ENCODE peak calls at places on chromosomes 6 and 20, in six cellular contexts. A, S, T, E, B and Q are unnamed samples.

GRCh38 chr6:13267142-13267621 is 61.2 kb downstream of the TBC1D7 start:
- DNase-seq in B (no peak), A (no peak), T (no peak), E (no peak), S (no peak), Q (no peak)

GRCh38 chr6:168208854-168209253 is 110.7 kb downstream of the DACT2 start:
- DNase-seq in T (no peak), E (no peak), A (no peak), B (peak; percentile 89), S (no peak), Q (no peak)

GRCh38 chr6:29816030-29816429 is 11.6 kb upstream of the HLA-G start:
- DNase-seq in E (no peak), A (no peak), B (no peak), S (no peak), T (no peak), Q (no peak)

GRCh38 chr6:161836643-161837448 is 563.0 kb upstream of the AGPAT4 start:
- DNase-seq in B (peak; percentile 47), E (no peak), T (no peak), S (no peak), A (no peak), Q (no peak)

GRCh38 chr20:58169441-58169840 is 59.0 kb downstream of the ANKRD60 start:
- DNase-seq in T (no peak), E (no peak), A (no peak), S (no peak), B (no peak), Q (no peak)

GRCh38 chr6:136947037-136947436 is 24.9 kb downstream of the SLC35D3 start:
- DNase-seq in T (no peak), A (no peak), E (no peak), B (peak; percentile 33), S (no peak), Q (no peak)

GRCh38 chr6:147947521-147947920 is 395.1 kb upstream of the SASH1 start:
- DNase-seq in S (no peak), B (no peak), A (no peak), T (no peak), E (no peak), Q (no peak)

GRCh38 chr20:17617212-17617867 is 47.5 kb downstream of the DSTN start:
- DNase-seq in A (no peak), T (peak; percentile 34), S (peak; percentile 25), B (peak; percentile 95), E (no peak), Q (peak; percentile 54)

GRCh38 chr6:20211941-20212391 is 303 bp downstream of the MBOAT1 start:
- DNase-seq in S (no peak), A (no peak), T (peak; percentile 64), B (no peak), E (no peak), Q (no peak)

GRCh38 chr6:161067749-161068148 is 76.2 kb downstream of the MAP3K4 start:
- DNase-seq in E (no peak), A (no peak), T (no peak), S (no peak), B (no peak), Q (no peak)

GRCh38 chr6:17998442-17998841 is 11.0 kb upstream of the KIF13A start:
- DNase-seq in T (no peak), A (no peak), B (no peak), S (no peak), E (no peak), Q (no peak)

GRCh38 chr6:134503542-134504281 is 185.8 kb upstream of the SGK1 start:
- DNase-seq in A (no peak), B (no peak), T (no peak), E (no peak), S (no peak), Q (no peak)

GRCh38 chr20:13279171-13279570 is 58.1 kb downstream of the ISM1 start:
- DNase-seq in E (no peak), B (no peak), T (no peak), S (no peak), A (no peak), Q (no peak)

GRCh38 chr6:71388846-71389543 is 100.4 kb downstream of the OGFRL1 start:
- DNase-seq in T (no peak), A (no peak), B (no peak), E (no peak), S (no peak), Q (no peak)

GRCh38 chr6:41509596-41509995 is 36.6 kb upstream of the FOXP4 start:
- DNase-seq in E (no peak), S (no peak), T (no peak), A (no peak), B (no peak), Q (no peak)

GRCh38 chr6:19354181-19354580 is 483.0 kb upstream of the ID4 start:
- DNase-seq in B (no peak), S (no peak), T (peak; percentile 72), E (no peak), A (no peak), Q (no peak)

GRCh38 chr6:132142768-132143167 is 191.6 kb upstream of the CCN2 start:
- DNase-seq in B (no peak), E (no peak), T (no peak), A (no peak), S (no peak), Q (no peak)

GRCh38 chr6:142242269-142242668 is 59.5 kb upstream of the ADGRG6 start:
- DNase-seq in T (no peak), S (no peak), E (no peak), B (no peak), A (no peak), Q (no peak)

GRCh38 chr6:134512946-134513345 is 195.0 kb upstream of the SGK1 start:
- DNase-seq in S (no peak), B (no peak), T (no peak), A (no peak), E (no peak), Q (no peak)

GRCh38 chr6:52566853-52567279 is 10.0 kb downstream of the TRAM2 start:
- DNase-seq in T (no peak), E (no peak), B (no peak), A (peak; percentile 76), S (no peak), Q (peak; percentile 21)

GRCh38 chr6:45299096-45299581 is 29.0 kb upstream of the RUNX2 start:
- DNase-seq in S (no peak), A (no peak), B (no peak), T (no peak), E (no peak), Q (no peak)

GRCh38 chr6:113178349-113178748 is 678.8 kb upstream of the MARCKS start:
- DNase-seq in T (no peak), A (no peak), E (no peak), B (no peak), S (no peak), Q (no peak)

GRCh38 chr6:35973670-35974222 is 50.7 kb downstream of the SLC26A8 start:
- DNase-seq in B (no peak), E (peak; percentile 52), S (no peak), A (no peak), T (no peak), Q (no peak)

GRCh38 chr20:54368578-54368977 is 106.8 kb upstream of the DOK5 start:
- DNase-seq in E (no peak), S (no peak), B (no peak), T (no peak), A (no peak), Q (no peak)

GRCh38 chr6:101986476-101986875 is 593.0 kb downstream of the GRIK2 start:
- DNase-seq in S (no peak), E (no peak), A (no peak), B (no peak), T (no peak), Q (no peak)

GRCh38 chr20:49591217-49591865 is 23.4 kb upstream of the PTGIS start:
- DNase-seq in E (no peak), T (no peak), B (no peak), S (no peak), A (no peak), Q (no peak)

GRCh38 chr6:68237205-68237604 is 397.9 kb upstream of the ADGRB3 start:
- DNase-seq in A (no peak), E (no peak), T (peak; percentile 82), B (no peak), S (no peak), Q (no peak)

GRCh38 chr6:3848925-3849605 is at the start of gene FAM50B:
- DNase-seq in T (no peak), E (peak; percentile 88), B (peak; percentile 98), S (peak; percentile 81), A (peak; percentile 57), Q (no peak)

GRCh38 chr6:73302339-73302738 is 39.3 kb upstream of the KHDC1 start:
- DNase-seq in E (no peak), B (no peak), S (no peak), A (no peak), T (no peak), Q (no peak)

GRCh38 chr6:27478141-27478705 is 5.3 kb upstream of the ZNF184 start:
- DNase-seq in B (peak; percentile 30), S (no peak), A (peak; percentile 2), E (no peak), T (no peak), Q (no peak)

GRCh38 chr6:111658445-111659154 is 52.9 kb upstream of the TRAF3IP2 start:
- DNase-seq in S (no peak), E (no peak), A (no peak), B (no peak), T (no peak), Q (no peak)

GRCh38 chr6:112802154-112802553 is 455.0 kb downstream of the RFPL4B start:
- DNase-seq in A (peak; percentile 84), B (no peak), S (no peak), E (no peak), T (no peak), Q (peak; percentile 1)

GRCh38 chr6:90938116-90938515 is 351.2 kb upstream of the MAP3K7 start:
- DNase-seq in S (no peak), A (no peak), B (no peak), T (no peak), E (no peak), Q (no peak)

GRCh38 chr6:139473731-139474130 is 99.3 kb upstream of the CITED2 start:
- DNase-seq in T (no peak), S (no peak), E (no peak), A (no peak), B (no peak), Q (no peak)

GRCh38 chr6:80174931-80175572 is 68.6 kb downstream of the BCKDHB start:
- DNase-seq in B (no peak), A (no peak), T (no peak), E (no peak), S (no peak), Q (no peak)

GRCh38 chr6:158754738-158755137 is 64.4 kb downstream of the EZR start:
- DNase-seq in T (peak; percentile 91), S (no peak), A (no peak), B (peak; percentile 25), E (no peak), Q (no peak)

GRCh38 chr6:89139509-89140346 is 6.1 kb upstream of the PM20D2 start:
- DNase-seq in S (no peak), E (no peak), A (no peak), T (no peak), B (no peak), Q (no peak)

GRCh38 chr6:4322846-4323309 is 187.5 kb upstream of the ECI2 start:
- DNase-seq in E (no peak), A (no peak), B (no peak), T (no peak), S (no peak), Q (no peak)